ENCODE peak calls at places on chromosomes 4 and X, in seven cellular contexts. B, I, C, F, Z, T and A are unnamed samples.

GRCh38 chrX:132757066-132757623 is 201.3 kb downstream of the HS6ST2 start:
- DNase-seq in B (no peak), C (no peak), I (no peak), T (no peak), F (no peak), Z (no peak), A (no peak)

GRCh38 chr4:132513491-132513890 is 635.6 kb upstream of the PCDH10 start:
- DNase-seq in F (no peak), T (no peak), I (no peak), Z (no peak), B (no peak), C (no peak), A (no peak)

GRCh38 chr4:168474660-168475320 is 5.5 kb downstream of the DDX60L start:
- DNase-seq in B (no peak), F (no peak), I (no peak), C (no peak), T (no peak), Z (no peak), A (no peak)

GRCh38 chrX:103063191-103063845 is 653 bp downstream of the BEX1 start:
- DNase-seq in B (no peak), T (no peak), F (no peak), C (peak; percentile 58), Z (peak; percentile 21), I (no peak), A (no peak)

GRCh38 chrX:68994883-68995255 is 166.0 kb downstream of the EFNB1 start:
- DNase-seq in C (no peak), T (no peak), Z (no peak), F (no peak), I (no peak), B (no peak), A (no peak)

GRCh38 chrX:30589146-30589888 is 11.8 kb upstream of the TASL start:
- DNase-seq in T (no peak), C (no peak), Z (no peak), F (peak; percentile 46), I (no peak), B (no peak), A (no peak)

GRCh38 chrX:1536712-1537030 is 314 bp downstream of the P2RY8 start:
- DNase-seq in Z (no peak), C (no peak), F (no peak), I (no peak), B (no peak), T (no peak), A (no peak)

GRCh38 chr4:113474017-113474416 is 287.5 kb downstream of the CAMK2D start:
- DNase-seq in F (no peak), Z (no peak), C (no peak), B (no peak), T (no peak), I (no peak), A (no peak)

GRCh38 chr4:11365039-11365438 is 63.7 kb downstream of the HS3ST1 start:
- DNase-seq in I (no peak), Z (no peak), B (no peak), T (no peak), C (no peak), F (no peak), A (no peak)

GRCh38 chr4:78056265-78057129 is 626 bp upstream of the FRAS1 start:
- DNase-seq in T (peak; percentile 80), F (no peak), Z (peak; percentile 28), B (peak; percentile 63), I (peak; percentile 91), C (peak; percentile 90), A (peak; percentile 76)

GRCh38 chrX:10104958-10105658 is 51.7 kb upstream of the CLCN4 start:
- DNase-seq in T (no peak), Z (no peak), C (no peak), F (no peak), I (no peak), B (no peak), A (no peak)

GRCh38 chr4:181308476-181309170 is 934.6 kb upstream of the TENM3 start:
- DNase-seq in T (no peak), B (no peak), C (no peak), Z (no peak), F (no peak), I (no peak), A (no peak)

GRCh38 chrX:9560219-9560618 is 95.4 kb downstream of the TBL1X start:
- DNase-seq in I (no peak), F (no peak), T (no peak), B (no peak), Z (no peak), C (no peak), A (no peak)

GRCh38 chr4:55736605-55737183 is 82.9 kb upstream of the EXOC1L start:
- DNase-seq in T (no peak), B (no peak), F (peak; percentile 61), C (no peak), I (no peak), Z (no peak), A (no peak)

GRCh38 chrX:148722966-148723365 is 222.5 kb downstream of the AFF2 start:
- DNase-seq in F (no peak), I (no peak), B (no peak), Z (no peak), T (no peak), C (no peak), A (no peak)

GRCh38 chrX:46125139-46125538 is 420.1 kb downstream of the ZNF674 start:
- DNase-seq in F (no peak), T (no peak), B (no peak), I (no peak), Z (no peak), C (no peak), A (no peak)

GRCh38 chr4:177484613-177485021 is 42.4 kb upstream of the AGA start:
- DNase-seq in Z (no peak), I (no peak), F (no peak), B (no peak), T (peak; percentile 20), C (no peak), A (no peak)

GRCh38 chrX:117325706-117326105 is 790.9 kb downstream of the KLHL13 start:
- DNase-seq in I (no peak), T (no peak), C (no peak), Z (no peak), F (no peak), B (no peak), A (no peak)

GRCh38 chr4:76563804-76564468 is 128.9 kb downstream of the SHROOM3 start:
- DNase-seq in B (no peak), C (no peak), I (no peak), T (no peak), F (no peak), Z (no peak), A (no peak)

GRCh38 chrX:53045002-53045401 is 3.6 kb upstream of the GPR173 start:
- DNase-seq in Z (no peak), F (no peak), C (no peak), I (no peak), B (no peak), T (no peak), A (no peak)

GRCh38 chrX:78123190-78123589 is 16.3 kb downstream of the TAF9B start:
- DNase-seq in Z (no peak), I (no peak), F (no peak), B (no peak), C (no peak), T (no peak), A (no peak)

GRCh38 chr4:159248383-159249178 is 145.7 kb downstream of the RAPGEF2 start:
- DNase-seq in T (peak; percentile 18), Z (no peak), C (peak; percentile 54), F (no peak), B (no peak), I (no peak), A (no peak)
- H3K9me3 ChIP-seq in T (no peaks in the 10 kb centered on the region), Z (no peaks in the 10 kb centered on the region), C (no peaks in the 10 kb centered on the region), F (no peaks in the 10 kb centered on the region), B (no peaks in the 10 kb centered on the region), I (no peaks in the 10 kb centered on the region), A (no peaks in the 10 kb centered on the region)

DNA sequence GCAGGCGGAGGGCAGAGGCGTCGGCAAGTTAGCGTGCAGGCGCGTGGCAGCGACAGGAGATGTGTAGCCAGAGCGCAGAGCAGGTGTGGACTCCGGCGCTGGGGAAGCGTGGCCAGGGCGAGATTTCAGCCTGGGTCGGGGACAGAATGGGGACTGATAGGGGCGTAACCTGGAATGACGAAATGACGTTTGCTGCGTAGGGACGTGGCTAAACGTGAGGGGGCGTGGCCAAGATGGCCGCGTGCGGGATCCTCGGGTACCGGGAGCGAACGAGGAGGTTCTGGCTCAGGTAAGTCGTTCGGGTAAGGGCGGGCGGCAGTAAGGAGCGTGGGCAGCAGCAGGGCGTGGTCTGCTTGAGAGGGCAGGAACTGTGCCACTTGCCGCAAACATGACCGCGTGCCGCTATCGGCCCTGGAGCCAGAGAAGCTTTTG is 10.9 kb upstream of the CLTRN start:
- DNase-seq in C (peak; percentile 88), I (peak; percentile 93), F (peak; percentile 96), Z (peak; percentile 85), B (peak; percentile 88), T (peak; percentile 86), A (peak; percentile 92)
- H3K4me3 ChIP-seq in C (peak overlapping the region; percentile 69), I (peak overlapping the region; percentile 64), F (peak overlapping the region; percentile 87), Z (peak overlapping the region; percentile 86), B (peak overlapping the region; percentile 76), T (peak overlapping the region; percentile 65), A (peak overlapping the region; percentile 27)

DNA sequence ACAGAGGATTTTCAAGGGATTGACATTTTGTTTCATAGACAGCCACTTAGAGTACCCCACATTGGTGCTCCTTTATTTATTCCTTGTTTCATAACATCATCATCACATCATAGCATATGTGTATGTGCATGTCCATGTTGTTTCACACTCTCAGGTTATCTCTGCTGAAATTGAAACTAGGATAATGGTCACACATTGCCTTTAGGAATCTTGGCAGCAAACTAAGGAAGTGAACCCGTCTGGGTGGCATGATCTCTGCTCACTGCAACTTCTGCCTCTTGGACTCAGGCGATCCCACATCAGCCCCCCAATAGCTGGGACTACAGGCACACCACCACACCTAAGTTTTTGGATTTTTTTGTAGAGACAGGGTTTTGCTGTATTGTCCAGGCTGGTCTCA is 234.2 kb upstream of the ANKRD50 start:
- DNase-seq in I (no peak), T (no peak), B (no peak), C (no peak), Z (no peak), F (no peak), A (no peak)
- H3K4me1 ChIP-seq in I (no peaks in the 10 kb centered on the region), T (peaks cover 7% of the 10 kb centered on the region), B (no peaks in the 10 kb centered on the region), C (no peaks in the 10 kb centered on the region), Z (no peaks in the 10 kb centered on the region), F (no peaks in the 10 kb centered on the region), A (no peaks in the 10 kb centered on the region)

DNA sequence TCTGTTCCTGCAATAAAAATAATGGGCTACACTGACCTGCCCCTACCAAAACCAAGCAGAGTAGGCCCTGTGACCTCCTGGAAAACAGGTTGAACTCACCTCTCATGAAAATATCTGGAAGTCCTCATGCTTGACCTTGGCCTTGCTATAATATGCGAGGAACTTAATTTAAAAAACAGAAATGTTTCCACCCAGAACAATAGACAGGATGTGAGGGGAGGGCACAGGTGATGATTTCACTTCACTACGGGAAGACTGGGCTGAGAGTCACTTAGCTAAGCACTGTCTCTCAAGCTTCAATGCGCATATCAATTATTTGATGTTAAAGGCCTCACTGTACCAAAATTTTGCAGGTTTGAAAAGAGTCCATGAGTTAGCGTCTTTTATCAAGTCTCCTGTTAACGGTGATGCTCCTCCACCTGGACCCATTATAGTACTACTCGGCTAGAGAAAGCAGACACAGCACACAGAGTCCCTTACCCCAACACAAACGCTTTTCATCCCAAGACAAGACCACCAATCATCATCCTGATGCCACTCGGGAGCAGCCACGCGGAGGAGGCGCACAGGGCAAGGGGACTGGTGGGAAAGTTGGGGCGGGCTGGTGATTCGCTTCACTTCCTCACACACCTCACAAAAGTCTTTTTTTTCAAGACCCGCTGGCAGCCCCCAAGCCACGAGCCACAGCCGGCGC is 25.9 kb downstream of the ZNF721 start:
- DNase-seq in T (peak; percentile 20), F (no peak), I (no peak), C (no peak), Z (peak; percentile 34), B (no peak), A (no peak)
- H3K9me3 ChIP-seq in T (peaks cover 63% of the 10 kb centered on the region), F (peaks cover 45% of the 10 kb centered on the region), I (no peaks in the 10 kb centered on the region), C (peaks cover 34% of the 10 kb centered on the region), Z (peaks cover 29% of the 10 kb centered on the region), B (peaks cover 32% of the 10 kb centered on the region), A (peaks cover 6% of the 10 kb centered on the region)